ENCODE peak calls at places on chromosomes 12 and 14, in eight cellular contexts. S, O, R, E, J, N, L and M are unnamed samples.

GRCh38 chr12:50986961-50987737 is 34.8 kb downstream of the HIGD1C start:
- DNase-seq in S (no peak), O (peak; percentile 21), R (peak; percentile 14), E (peak; percentile 71), J (peak; percentile 83), N (peak; percentile 71), L (no peak), M (no peak)

GRCh38 chr12:9951026-9951652 is 19.0 kb upstream of the CLEC2A start:
- DNase-seq in S (no peak), O (no peak), R (no peak), E (no peak), J (no peak), N (no peak), L (no peak), M (no peak)

GRCh38 chr14:20611277-20611676 is 20.1 kb upstream of the RNASE12 start:
- DNase-seq in S (no peak), O (no peak), R (no peak), E (no peak), J (no peak), N (no peak), L (no peak), M (no peak)

GRCh38 chr14:54395716-54396115 is 1.1 kb upstream of the CDKN3 start:
- DNase-seq in S (no peak), O (no peak), R (no peak), E (no peak), J (no peak), N (no peak), L (no peak), M (no peak)

GRCh38 chr14:21287166-21287565 is 7.3 kb downstream of the RPGRIP1 start:
- DNase-seq in S (no peak), O (no peak), R (no peak), E (no peak), J (no peak), N (no peak), L (no peak), M (no peak)

GRCh38 chr14:61271552-61271951 is 9.6 kb downstream of the TMEM30B start:
- DNase-seq in S (no peak), O (no peak), R (no peak), E (no peak), J (no peak), N (no peak), L (no peak), M (no peak)

GRCh38 chr12:108367436-108367835 is 28.3 kb upstream of the CMKLR1 start:
- DNase-seq in S (peak; percentile 30), O (no peak), R (no peak), E (no peak), J (no peak), N (no peak), L (peak; percentile 68), M (no peak)

GRCh38 chr14:54894995-54895394 is 7.6 kb downstream of the GCH1 start:
- DNase-seq in S (no peak), O (no peak), R (no peak), E (no peak), J (no peak), N (no peak), L (no peak), M (no peak)

GRCh38 chr12:118337194-118337838 is 35.4 kb downstream of the TAOK3 start:
- DNase-seq in S (no peak), O (no peak), R (peak; percentile 97), E (no peak), J (no peak), N (no peak), L (no peak), M (no peak)

GRCh38 chr14:54050759-54051158 is 94.1 kb upstream of the BMP4 start:
- DNase-seq in S (peak; percentile 78), O (no peak), R (no peak), E (no peak), J (no peak), N (no peak), L (no peak), M (no peak)

GRCh38 chr12:49188205-49188915 is 520 bp downstream of the TUBA1A start:
- DNase-seq in S (peak; percentile 84), O (peak; percentile 55), R (no peak), E (peak; percentile 92), J (peak; percentile 72), N (peak; percentile 65), L (peak; percentile 92), M (peak; percentile 32)

GRCh38 chr12:1302471-1302870 is 291.9 kb downstream of the FBXL14 start:
- DNase-seq in S (no peak), O (no peak), R (no peak), E (no peak), J (no peak), N (no peak), L (no peak), M (no peak)

GRCh38 chr12:25970916-25971674 is 12.6 kb downstream of the RASSF8 start:
- DNase-seq in S (no peak), O (no peak), R (no peak), E (no peak), J (no peak), N (no peak), L (no peak), M (no peak)

GRCh38 chr12:123531091-123531490 is 2.4 kb downstream of the RILPL1 start:
- DNase-seq in S (no peak), O (no peak), R (no peak), E (no peak), J (no peak), N (no peak), L (no peak), M (no peak)

GRCh38 chr12:123532021-123532420 is 1.5 kb downstream of the RILPL1 start:
- DNase-seq in S (no peak), O (no peak), R (no peak), E (no peak), J (no peak), N (no peak), L (no peak), M (no peak)

GRCh38 chr12:123532808-123533649 is 490 bp downstream of the RILPL1 start:
- DNase-seq in S (peak; percentile 37), O (peak; percentile 54), R (peak; percentile 4), E (peak; percentile 75), J (peak; percentile 76), N (peak; percentile 66), L (peak; percentile 74), M (no peak)

GRCh38 chr12:123530683-123531082 is 2.8 kb downstream of the RILPL1 start:
- DNase-seq in S (no peak), O (no peak), R (no peak), E (no peak), J (no peak), N (no peak), L (no peak), M (no peak)

DNA sequence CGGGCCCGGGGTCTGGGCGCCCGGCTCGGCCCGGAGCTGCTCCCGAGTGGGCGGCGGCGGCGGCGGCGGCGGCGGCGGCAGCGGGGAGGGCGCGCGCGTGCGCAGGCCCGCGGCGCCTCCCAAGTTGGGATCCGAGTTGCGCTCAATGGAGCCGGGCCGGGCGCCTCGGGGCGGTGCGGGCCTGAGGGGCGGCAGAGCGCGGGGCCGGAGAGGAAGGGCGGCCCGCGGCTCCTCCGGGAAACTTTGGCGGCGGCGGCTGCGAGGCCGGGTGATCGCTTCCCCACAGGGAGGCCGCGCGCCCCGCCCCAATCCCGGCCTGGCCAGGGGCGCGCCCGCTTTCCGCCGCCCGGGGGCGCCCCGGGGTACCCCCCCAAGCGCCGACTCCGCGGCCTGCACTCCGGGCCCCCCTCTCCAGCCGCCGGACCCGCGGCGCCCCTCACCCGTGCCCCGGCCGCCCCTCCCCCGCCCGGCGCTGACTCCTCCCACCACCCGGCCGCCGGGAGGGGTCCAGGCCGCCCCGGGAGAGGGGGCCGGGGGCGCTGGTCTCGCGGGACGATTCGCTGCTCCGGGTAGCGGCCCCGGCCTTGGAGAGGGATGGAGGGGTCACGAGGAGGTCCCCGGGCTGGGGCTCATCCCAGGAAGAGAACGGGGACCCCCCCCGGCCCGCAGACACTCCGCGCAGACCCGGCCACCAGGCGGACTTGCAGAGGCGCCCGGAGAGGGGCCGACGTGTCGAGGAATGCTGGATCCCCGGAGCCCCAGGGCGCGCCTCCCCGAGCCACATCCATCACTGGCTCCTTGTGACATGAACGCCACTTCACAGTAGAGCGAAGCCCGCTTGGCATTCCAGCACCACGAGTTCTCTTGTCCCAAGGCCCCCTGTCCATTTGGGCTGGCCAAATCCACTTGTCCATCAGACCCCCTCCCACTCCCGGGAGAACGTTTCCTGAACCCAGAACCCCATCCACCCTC is at the start of gene RILPL1:
- DNase-seq in S (peak; percentile 39), O (peak; percentile 61), R (no peak), E (peak; percentile 81), J (peak; percentile 71), N (peak; percentile 78), L (peak; percentile 79), M (no peak)
- TF ChIP-seq CTCF in S (no peak), O (peak; percentile 56), R (peak; percentile 44), E (peak; percentile 49), J (peak; percentile 37), N (peak; percentile 42), L (peak; percentile 44), M (no peak)

GRCh38 chr14:68590233-68590535 is 202.7 kb downstream of the ZFP36L1 start:
- DNase-seq in S (no peak), O (no peak), R (no peak), E (no peak), J (no peak), N (no peak), L (no peak), M (no peak)
- TF ChIP-seq CTCF in S (no peak), O (no peak), R (no peak), E (no peak), J (no peak), N (no peak), L (no peak), M (no peak)

DNA sequence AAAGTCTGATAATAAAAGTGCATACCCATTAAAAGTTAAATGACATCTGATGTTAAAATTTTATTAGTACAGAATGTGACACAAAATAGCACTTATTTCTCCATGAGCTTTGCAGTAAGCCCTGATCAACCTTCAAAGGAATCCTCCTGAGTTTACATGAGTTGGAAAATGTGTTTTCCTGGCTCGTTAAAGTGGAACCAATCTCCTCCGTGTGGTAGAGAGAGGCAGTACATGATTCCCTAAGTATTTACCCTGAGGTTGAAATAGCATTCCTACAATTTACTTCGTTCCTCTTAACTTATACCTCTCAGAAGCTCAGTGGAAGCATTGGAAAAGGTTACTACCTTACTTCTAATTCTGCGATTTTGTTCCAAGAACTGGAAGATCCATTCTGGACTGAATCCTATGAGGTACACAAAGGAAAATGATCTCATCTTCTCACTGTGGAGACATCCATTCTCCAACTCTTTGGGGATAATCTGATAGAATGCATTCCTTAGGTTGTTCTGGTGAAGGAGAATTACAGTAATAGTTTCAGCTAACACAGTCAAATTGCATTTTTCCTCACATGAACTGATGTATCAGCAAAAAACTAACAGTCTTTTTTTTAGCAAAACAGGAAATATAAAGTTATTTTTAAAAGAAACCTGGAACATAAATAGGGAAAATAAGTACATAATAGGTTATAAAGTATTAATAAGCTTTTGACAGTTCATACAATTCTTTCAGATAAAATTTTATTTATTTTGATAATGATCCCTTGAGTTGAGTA is 475.6 kb downstream of the PDZRN4 start:
- DNase-seq in S (no peak), O (no peak), R (peak; percentile 1), E (no peak), J (peak; percentile 80), N (no peak), L (no peak), M (no peak)
- TF ChIP-seq CTCF in S (peak; percentile 14), O (peak; percentile 68), R (peak; percentile 69), E (peak; percentile 51), J (peak; percentile 77), N (peak; percentile 79), L (peak; percentile 12), M (no peak)

DNA sequence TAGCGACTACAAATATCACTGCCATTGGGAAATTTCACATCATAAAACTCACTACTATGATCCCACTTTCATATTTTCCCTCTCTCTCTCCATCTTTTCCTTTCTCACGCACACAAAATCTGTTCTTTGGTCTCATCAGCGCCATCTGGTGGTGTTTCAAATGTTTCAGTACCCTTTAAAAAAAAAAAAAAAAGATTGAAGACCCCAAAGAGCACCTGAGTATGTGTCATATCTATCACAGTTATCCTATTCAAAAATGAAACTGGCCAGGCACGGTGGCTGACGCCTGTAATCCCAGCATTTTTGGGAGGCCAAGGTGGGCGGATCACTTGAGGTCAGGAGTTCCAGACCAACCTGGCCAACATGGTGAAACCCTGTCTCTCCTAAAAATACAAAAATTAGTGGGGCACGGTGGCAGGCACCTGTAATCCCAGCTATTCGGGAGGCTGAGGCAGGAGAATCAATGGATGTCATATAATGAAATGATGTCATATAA is 72.4 kb downstream of the TTC9 start:
- DNase-seq in S (no peak), O (peak; percentile 67), R (peak; percentile 23), E (no peak), J (peak; percentile 89), N (no peak), L (no peak), M (peak; percentile 29)
- TF ChIP-seq CTCF in S (no peak), O (peak; percentile 84), R (peak; percentile 38), E (peak; percentile 57), J (peak; percentile 72), N (peak; percentile 83), L (peak; percentile 37), M (no peak)